ENCODE peak calls at places on chromosomes 5 and 9, in five cellular contexts. C, O, P, X and N are unnamed samples.

GRCh38 chr9:136020206-136020605 is 59.0 kb upstream of the UBAC1 start:
- DNase-seq in C (no peak), O (no peak), P (no peak), X (no peak), N (no peak)

GRCh38 chr5:30574761-30575160 is 618.7 kb upstream of the CDH6 start:
- DNase-seq in C (no peak), O (no peak), P (no peak), X (no peak), N (peak)

GRCh38 chr5:163498886-163499285 is 6.5 kb upstream of the MAT2B start:
- DNase-seq in C (no peak), O (no peak), P (no peak), X (peak), N (no peak)

GRCh38 chr5:162096448-162096847 is 28.9 kb downstream of the GABRG2 start:
- DNase-seq in C (no peak), O (no peak), P (no peak), X (no peak), N (no peak)

GRCh38 chr5:54701179-54701578 is 183.6 kb downstream of the SNX18 start:
- DNase-seq in C (peak), O (no peak), P (peak), X (peak), N (peak)

GRCh38 chr9:126510564-126510963 is 103.2 kb upstream of the LMX1B start:
- DNase-seq in C (no peak), O (no peak), P (no peak), X (no peak), N (no peak)

GRCh38 chr9:73411494-73411893 is 259.8 kb downstream of the ANXA1 start:
- DNase-seq in C (no peak), O (no peak), P (no peak), X (no peak), N (no peak)

GRCh38 chr5:133245191-133246052 is 193.6 kb downstream of the HSPA4 start:
- DNase-seq in C (peak), O (peak), P (peak), X (peak), N (peak)

GRCh38 chr5:37552770-37553719 is 173.9 kb downstream of the WDR70 start:
- DNase-seq in C (no peak), O (no peak), P (peak), X (peak), N (peak)

GRCh38 chr5:29024052-29024451 is 1985.7 kb upstream of the CDH9 start:
- DNase-seq in C (no peak), O (no peak), P (no peak), X (no peak), N (no peak)

GRCh38 chr5:143652104-143652700 is 159.8 kb upstream of the HMHB1 start:
- DNase-seq in C (no peak), O (no peak), P (no peak), X (no peak), N (peak)

GRCh38 chr9:134215709-134216448 is 51.5 kb upstream of the RNU6ATAC start:
- DNase-seq in C (no peak), O (no peak), P (no peak), X (peak), N (no peak)

GRCh38 chr5:156378159-156378558 is 51.2 kb downstream of the SGCD start:
- DNase-seq in C (no peak), O (no peak), P (no peak), X (no peak), N (no peak)

GRCh38 chr9:119736478-119737454 is 367.5 kb upstream of the BRINP1 start:
- DNase-seq in C (peak), O (no peak), P (no peak), X (no peak), N (no peak)

GRCh38 chr9:93673271-93673843 is 97.0 kb downstream of the PHF2 start:
- DNase-seq in C (no peak), O (peak), P (no peak), X (no peak), N (no peak)

GRCh38 chr5:159878988-159879471 is 37.3 kb upstream of the ADRA1B start:
- DNase-seq in C (no peak), O (peak), P (peak), X (peak), N (no peak)

GRCh38 chr5:749101-749670 is 35.3 kb downstream of the ZDHHC11B start:
- DNase-seq in C (no peak), O (no peak), P (no peak), X (no peak), N (no peak)

GRCh38 chr9:127739614-127740322 is 4.7 kb upstream of the TOR2A start:
- DNase-seq in C (no peak), O (no peak), P (no peak), X (peak), N (no peak)

GRCh38 chr9:105144076-105144475 is 100.4 kb upstream of the SLC44A1 start:
- DNase-seq in C (no peak), O (no peak), P (no peak), X (peak), N (no peak)

GRCh38 chr9:92657296-92658094 is 12.4 kb downstream of the IPPK start:
- DNase-seq in C (no peak), O (no peak), P (no peak), X (no peak), N (no peak)

GRCh38 chr5:76714771-76715483 is 999 bp upstream of the F2R start:
- DNase-seq in C (no peak), O (no peak), P (no peak), X (peak), N (no peak)

GRCh38 chr5:141867651-141868050 is 10.6 kb downstream of the PCDH1 start:
- DNase-seq in C (no peak), O (no peak), P (no peak), X (no peak), N (no peak)

GRCh38 chr9:137371521-137371941 is 51.4 kb downstream of the EXD3 start:
- DNase-seq in C (no peak), O (no peak), P (no peak), X (no peak), N (no peak)

GRCh38 chr9:127943746-127944145 is 6.1 kb upstream of the DPM2 start:
- DNase-seq in C (no peak), O (peak), P (no peak), X (peak), N (no peak)

GRCh38 chr9:12538842-12539584 is 154.2 kb upstream of the TYRP1 start:
- DNase-seq in C (no peak), O (no peak), P (no peak), X (no peak), N (no peak)

GRCh38 chr9:86405926-86406325 is 51.7 kb upstream of the TUT7 start:
- DNase-seq in C (peak), O (peak), P (peak), X (peak), N (peak)
- H3K4me3 ChIP-seq in C (peak), O (no peak), P (no peak), X (peak), N (no peak)

GRCh38 chr5:131991593-131992324 is 19.7 kb downstream of the ACSL6 start:
- DNase-seq in C (no peak), O (no peak), P (no peak), X (no peak), N (no peak)

GRCh38 chr5:131997026-131997726 is 14.3 kb downstream of the ACSL6 start:
- DNase-seq in C (no peak), O (no peak), P (no peak), X (no peak), N (no peak)

GRCh38 chr5:131994533-131995226 is 16.8 kb downstream of the ACSL6 start:
- DNase-seq in C (no peak), O (no peak), P (no peak), X (no peak), N (no peak)

GRCh38 chr5:131996210-131997025 is 15.0 kb downstream of the ACSL6 start:
- DNase-seq in C (no peak), O (no peak), P (no peak), X (no peak), N (no peak)

DNA sequence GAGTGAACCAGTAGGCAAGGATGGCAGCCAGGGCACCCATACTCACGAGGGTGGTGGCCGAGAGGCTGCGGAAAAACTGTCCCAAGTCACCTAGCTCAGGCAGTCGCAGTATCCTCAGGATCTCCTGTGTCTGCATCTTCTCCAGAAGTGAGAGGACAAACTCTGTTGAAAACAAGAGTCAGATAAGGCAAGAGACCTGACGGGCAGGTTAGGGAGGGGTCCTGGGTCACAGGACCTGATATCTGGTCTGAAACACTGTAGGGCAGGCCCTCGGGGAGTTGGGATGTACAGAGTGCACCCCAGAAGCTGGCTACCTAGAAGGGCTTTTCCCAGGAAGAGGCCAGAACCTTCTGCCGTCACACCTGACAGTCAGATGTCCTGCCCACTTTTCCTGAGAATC is 17.4 kb downstream of the ACSL6 start:
- DNase-seq in C (no peak), O (no peak), P (no peak), X (no peak), N (no peak)
- TF ChIP-seq CTCF in C (no peak), O (no peak), P (no peak), X (no peak), N (no peak)

GRCh38 chr9:70407081-70407503 is 7.4 kb downstream of the KLF9 start:
- DNase-seq in C (peak), O (no peak), P (peak), X (peak), N (peak)

GRCh38 chr9:70406446-70406862 is 8.0 kb downstream of the KLF9 start:
- DNase-seq in C (no peak), O (no peak), P (no peak), X (peak), N (no peak)

GRCh38 chr9:70404261-70404660 is 10.2 kb downstream of the KLF9 start:
- DNase-seq in C (no peak), O (no peak), P (no peak), X (no peak), N (no peak)

GRCh38 chr9:70403618-70404025 is 10.8 kb downstream of the KLF9 start:
- DNase-seq in C (no peak), O (no peak), P (no peak), X (no peak), N (no peak)

DNA sequence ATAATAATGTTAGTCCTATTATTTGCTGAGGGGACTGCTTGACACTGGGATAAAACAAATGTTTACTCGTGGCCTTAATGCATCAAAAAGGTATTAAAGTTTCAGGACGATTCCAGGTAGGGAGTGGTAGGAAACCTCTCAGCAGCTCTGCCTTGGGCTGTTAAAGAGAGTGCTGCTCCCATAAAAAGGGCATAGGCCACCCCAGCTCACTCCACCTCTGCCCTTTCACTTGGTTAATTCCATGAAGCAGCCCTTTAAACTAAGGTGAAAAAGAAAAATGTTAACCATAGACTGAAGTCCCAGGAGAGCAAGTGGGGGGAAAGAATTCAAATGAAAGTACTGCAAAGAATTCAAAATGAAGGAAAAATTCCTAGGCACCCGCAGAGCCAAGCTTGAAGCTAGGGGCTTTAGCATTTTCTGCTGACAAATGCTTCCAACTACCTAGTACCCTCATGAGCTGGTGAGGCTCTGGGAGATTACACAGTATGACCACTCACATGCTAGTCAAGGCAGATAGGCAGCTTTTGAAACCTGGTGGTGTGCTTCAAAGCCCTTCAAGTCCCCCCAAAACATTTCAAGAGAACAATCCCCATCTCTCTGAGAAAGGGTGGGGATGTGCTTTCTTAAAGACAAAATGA is 8.5 kb downstream of the KLF9 start:
- DNase-seq in C (no peak), O (no peak), P (no peak), X (no peak), N (no peak)
- H3K4me3 ChIP-seq in C (peak), O (no peak), P (no peak), X (no peak), N (no peak)

GRCh38 chr5:109959652-109960051 is 269.9 kb downstream of the MAN2A1 start:
- DNase-seq in C (no peak), O (no peak), P (no peak), X (no peak), N (no peak)
- TF ChIP-seq CTCF in C (peak), O (no peak), P (peak), X (no peak), N (no peak)

DNA sequence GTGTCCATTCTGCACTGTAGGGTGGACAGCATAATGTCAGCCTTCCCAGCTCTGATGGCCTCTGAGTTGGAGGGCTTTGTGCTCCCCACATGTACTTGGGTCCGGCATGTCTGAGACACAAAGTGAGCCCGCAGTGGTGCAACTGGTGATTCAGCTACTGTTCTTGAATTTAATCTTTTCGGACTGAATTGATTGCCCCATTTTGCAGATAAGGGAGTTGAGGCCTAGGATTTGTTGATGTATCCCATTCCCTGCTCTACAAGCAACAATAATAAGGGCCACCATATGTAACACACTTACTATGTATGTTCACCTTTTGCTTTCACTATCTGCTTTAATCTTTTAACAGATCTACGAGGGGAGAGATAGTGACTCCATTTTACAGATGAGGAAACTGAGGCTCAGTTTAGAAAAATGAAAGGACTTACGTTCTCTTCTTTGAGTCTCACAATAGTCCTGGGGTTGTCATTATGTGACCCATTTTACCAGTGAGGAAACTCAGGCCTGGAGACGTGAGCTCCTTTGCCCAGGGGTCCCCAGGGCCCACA is 4.5 kb downstream of the GSN start:
- DNase-seq in C (no peak), O (no peak), P (no peak), X (no peak), N (no peak)
- H3K4me3 ChIP-seq in C (no peak), O (no peak), P (no peak), X (peak), N (no peak)